ENCODE peak calls at places on chromosomes 2 and 18, in nine cellular contexts. P, H, Z, S, O, U, V, Y and R are unnamed samples.
A peak's percentile ranks its signal among the peaks of the same experiment; 100 is the strongest.

GRCh38 chr2:58483307-58483706 is 242.2 kb upstream of the FANCL start:
- DNase-seq in P (no peak), H (no peak), Z (no peak), S (no peak), O (no peak), U (no peak), V (no peak), Y (no peak), R (no peak)

GRCh38 chr2:196088209-196088608 is 19.6 kb upstream of the DNAH7 start:
- DNase-seq in P (no peak), H (no peak), Z (peak; percentile 90), S (no peak), O (no peak), U (peak; percentile 59), V (peak; percentile 48), Y (no peak), R (no peak)

GRCh38 chr2:118940486-118941120 is 1.4 kb upstream of the MARCO start:
- DNase-seq in P (no peak), H (no peak), Z (no peak), S (no peak), O (no peak), U (no peak), V (no peak), Y (no peak), R (no peak)

GRCh38 chr18:26549103-26549485 is 741 bp upstream of the KCTD1 start:
- DNase-seq in P (no peak), H (peak; percentile 29), Z (no peak), S (no peak), O (no peak), U (peak; percentile 27), V (peak; percentile 56), Y (peak; percentile 39), R (no peak)

GRCh38 chr2:238105506-238106338 is 5.6 kb downstream of the ESPNL start:
- DNase-seq in P (no peak), H (no peak), Z (no peak), S (no peak), O (no peak), U (no peak), V (no peak), Y (peak; percentile 15), R (no peak)

GRCh38 chr2:40218679-40219078 is 233.2 kb downstream of the SLC8A1 start:
- DNase-seq in P (no peak), H (no peak), Z (no peak), S (no peak), O (no peak), U (no peak), V (peak; percentile 59), Y (peak; percentile 5), R (no peak)

GRCh38 chr2:224319756-224320155 is 82.2 kb downstream of the FAM124B start:
- DNase-seq in P (no peak), H (no peak), Z (peak; percentile 5), S (no peak), O (no peak), U (no peak), V (no peak), Y (no peak), R (no peak)

GRCh38 chr2:204849887-204850286 is 304.6 kb downstream of the PARD3B start:
- DNase-seq in P (no peak), H (no peak), Z (peak; percentile 88), S (no peak), O (no peak), U (no peak), V (no peak), Y (no peak), R (no peak)

GRCh38 chr2:201698588-201699226 is at the start of gene MPP4:
- DNase-seq in P (no peak), H (no peak), Z (no peak), S (no peak), O (no peak), U (peak; percentile 54), V (peak; percentile 85), Y (no peak), R (no peak)

GRCh38 chr18:11167778-11168177 is 18.4 kb upstream of the PIEZO2 start:
- DNase-seq in P (no peak), H (no peak), Z (no peak), S (no peak), O (no peak), U (peak; percentile 96), V (peak; percentile 69), Y (no peak), R (no peak)

GRCh38 chr2:133641497-133641896 is 73.2 kb upstream of the NCKAP5 start:
- DNase-seq in P (peak; percentile 14), H (no peak), Z (no peak), S (no peak), O (no peak), U (peak; percentile 21), V (peak; percentile 51), Y (no peak), R (no peak)

GRCh38 chr2:182542501-182543258 is 115.8 kb upstream of the PDE1A start:
- DNase-seq in P (no peak), H (no peak), Z (no peak), S (no peak), O (no peak), U (peak; percentile 92), V (no peak), Y (no peak), R (no peak)

GRCh38 chr2:239322414-239323086 is 78.3 kb downstream of the HDAC4 start:
- DNase-seq in P (no peak), H (no peak), Z (no peak), S (no peak), O (no peak), U (no peak), V (peak; percentile 85), Y (no peak), R (no peak)

GRCh38 chr2:170467568-170468422 is 247.3 kb upstream of the SP5 start:
- DNase-seq in P (no peak), H (no peak), Z (peak; percentile 67), S (no peak), O (no peak), U (no peak), V (peak; percentile 27), Y (no peak), R (no peak)

GRCh38 chr2:43021791-43022500 is 204.5 kb downstream of the ZFP36L2 start:
- DNase-seq in P (peak; percentile 69), H (no peak), Z (no peak), S (no peak), O (no peak), U (no peak), V (no peak), Y (no peak), R (no peak)

GRCh38 chr2:123958011-123958410 is 67.1 kb upstream of the CNTNAP5 start:
- DNase-seq in P (no peak), H (no peak), Z (no peak), S (no peak), O (no peak), U (no peak), V (no peak), Y (no peak), R (no peak)

GRCh38 chr2:134365356-134365755 is 111.5 kb downstream of the MGAT5 start:
- DNase-seq in P (peak; percentile 24), H (no peak), Z (no peak), S (no peak), O (no peak), U (peak; percentile 17), V (peak; percentile 31), Y (no peak), R (no peak)

GRCh38 chr2:148721520-148721931 is 77.0 kb downstream of the EPC2 start:
- DNase-seq in P (no peak), H (no peak), Z (peak; percentile 2), S (no peak), O (no peak), U (peak; percentile 11), V (peak; percentile 36), Y (no peak), R (no peak)

GRCh38 chr2:190571666-190572065 is 37.1 kb upstream of the NEMP2 start:
- DNase-seq in P (no peak), H (no peak), Z (no peak), S (no peak), O (no peak), U (no peak), V (peak; percentile 53), Y (no peak), R (no peak)

GRCh38 chr2:227029706-227030105 is 134.3 kb downstream of the COL4A4 start:
- DNase-seq in P (no peak), H (no peak), Z (no peak), S (no peak), O (no peak), U (no peak), V (no peak), Y (no peak), R (no peak)

GRCh38 chr2:85431787-85432186 is 13.3 kb downstream of the SH2D6 start:
- DNase-seq in P (no peak), H (no peak), Z (no peak), S (no peak), O (no peak), U (no peak), V (no peak), Y (no peak), R (no peak)

GRCh38 chr2:37851428-37851827 is 73.7 kb upstream of the RMDN2 start:
- DNase-seq in P (no peak), H (no peak), Z (no peak), S (no peak), O (no peak), U (no peak), V (no peak), Y (no peak), R (no peak)

GRCh38 chr18:55396267-55396905 is 191.6 kb downstream of the TCF4 start:
- DNase-seq in P (no peak), H (no peak), Z (no peak), S (no peak), O (no peak), U (peak; percentile 66), V (no peak), Y (no peak), R (no peak)

GRCh38 chr2:128654404-128654803 is 335.7 kb upstream of the HS6ST1 start:
- DNase-seq in P (no peak), H (no peak), Z (no peak), S (no peak), O (no peak), U (no peak), V (no peak), Y (no peak), R (no peak)

GRCh38 chr18:56276466-56276865 is 361.9 kb downstream of the TXNL1 start:
- DNase-seq in P (no peak), H (no peak), Z (no peak), S (no peak), O (no peak), U (no peak), V (no peak), Y (no peak), R (no peak)

GRCh38 chr18:22639026-22639463 is 221.3 kb upstream of the CTAGE1 start:
- DNase-seq in P (no peak), H (no peak), Z (no peak), S (no peak), O (no peak), U (peak; percentile 98), V (peak; percentile 89), Y (no peak), R (no peak)

GRCh38 chr2:202375006-202375610 is 1.0 kb upstream of the BMPR2 start:
- DNase-seq in P (peak; percentile 64), H (peak; percentile 22), Z (peak; percentile 45), S (no peak), O (no peak), U (peak; percentile 81), V (peak; percentile 76), Y (peak; percentile 53), R (no peak)

GRCh38 chr2:217935245-217935879 is 67.4 kb downstream of the TNS1 start:
- DNase-seq in P (no peak), H (no peak), Z (no peak), S (no peak), O (no peak), U (peak; percentile 96), V (peak; percentile 77), Y (no peak), R (no peak)

GRCh38 chr2:74228772-74229171 is 30.4 kb downstream of the MTHFD2 start:
- DNase-seq in P (peak; percentile 38), H (no peak), Z (no peak), S (no peak), O (no peak), U (no peak), V (no peak), Y (no peak), R (no peak)

GRCh38 chr18:76490701-76491171 is 4.3 kb downstream of the ZNF516 start:
- DNase-seq in P (peak; percentile 50), H (no peak), Z (peak; percentile 60), S (no peak), O (no peak), U (no peak), V (peak; percentile 27), Y (peak; percentile 64), R (no peak)

GRCh38 chr18:66506178-66506577 is 97.7 kb downstream of the CDH19 start:
- DNase-seq in P (no peak), H (no peak), Z (no peak), S (no peak), O (no peak), U (no peak), V (no peak), Y (no peak), R (no peak)